ENCODE peak calls at places on chromosome 17, in ten cellular contexts. One of them, this sample, is unnamed.
A peak's percentile ranks its signal among the peaks of the same experiment; 100 is the strongest.

GRCh38 chr17:18041776-18042175 is 2.6 kb downstream of the GID4 start:
- DNase-seq in H9: no peak
- DNase-seq in NT2/D1: no peak
- DNase-seq in Ammon's horn: no peak
- DNase-seq in sigmoid colon: no peak
- DNase-seq in amniotic stem cell: no peak
- DNase-seq in CD4-positive, alpha-beta T cell: no peak
- DNase-seq in NCI-H2029 treated with DMSO at 0.1 percent for 48 hours: no peak
- DNase-seq in HCT116: no peak
- DNase-seq in GF-D8: no peak
- DNase-seq in this sample: no peak

GRCh38 chr17:27558842-27559505 is 72.0 kb upstream of the LGALS9 start:
- DNase-seq in NCI-H2029 treated with DMSO at 0.1 percent for 48 hours: no peak
- DNase-seq in Ammon's horn: no peak
- DNase-seq in NT2/D1: no peak
- DNase-seq in H9: no peak
- DNase-seq in CD4-positive, alpha-beta T cell: no peak
- DNase-seq in GF-D8: no peak
- DNase-seq in HCT116: no peak
- DNase-seq in amniotic stem cell: no peak
- DNase-seq in sigmoid colon: no peak
- DNase-seq in this sample: no peak

GRCh38 chr17:49576121-49576905 is 642 bp downstream of the NXPH3 start:
- DNase-seq in Ammon's horn: no peak
- DNase-seq in amniotic stem cell: peak; percentile 37
- DNase-seq in NT2/D1: no peak
- DNase-seq in sigmoid colon: peak; percentile 89
- DNase-seq in GF-D8: no peak
- DNase-seq in HCT116: no peak
- DNase-seq in H9: peak; percentile 91
- DNase-seq in CD4-positive, alpha-beta T cell: no peak
- DNase-seq in NCI-H2029 treated with DMSO at 0.1 percent for 48 hours: no peak
- DNase-seq in this sample: peak; percentile 84

GRCh38 chr17:33166472-33166871 is 126.6 kb downstream of the ASIC2 start:
- DNase-seq in NT2/D1: no peak
- DNase-seq in HCT116: no peak
- DNase-seq in Ammon's horn: no peak
- DNase-seq in CD4-positive, alpha-beta T cell: no peak
- DNase-seq in amniotic stem cell: no peak
- DNase-seq in sigmoid colon: no peak
- DNase-seq in H9: no peak
- DNase-seq in NCI-H2029 treated with DMSO at 0.1 percent for 48 hours: no peak
- DNase-seq in GF-D8: no peak
- DNase-seq in this sample: no peak

GRCh38 chr17:13106171-13106570 is 88.3 kb upstream of the ELAC2 start:
- DNase-seq in CD4-positive, alpha-beta T cell: no peak
- DNase-seq in NT2/D1: no peak
- DNase-seq in amniotic stem cell: no peak
- DNase-seq in sigmoid colon: no peak
- DNase-seq in GF-D8: no peak
- DNase-seq in Ammon's horn: no peak
- DNase-seq in NCI-H2029 treated with DMSO at 0.1 percent for 48 hours: peak; percentile 64
- DNase-seq in HCT116: no peak
- DNase-seq in H9: no peak
- DNase-seq in this sample: no peak

GRCh38 chr17:73343739-73344454 is 32.1 kb upstream of the CDC42EP4 start:
- DNase-seq in Ammon's horn: no peak
- DNase-seq in CD4-positive, alpha-beta T cell: no peak
- DNase-seq in GF-D8: no peak
- DNase-seq in H9: no peak
- DNase-seq in sigmoid colon: no peak
- DNase-seq in NT2/D1: no peak
- DNase-seq in amniotic stem cell: no peak
- DNase-seq in NCI-H2029 treated with DMSO at 0.1 percent for 48 hours: no peak
- DNase-seq in HCT116: no peak
- DNase-seq in this sample: no peak

GRCh38 chr17:61362396-61362795 is 37.2 kb upstream of the TBX2 start:
- DNase-seq in amniotic stem cell: no peak
- DNase-seq in CD4-positive, alpha-beta T cell: no peak
- DNase-seq in NT2/D1: no peak
- DNase-seq in HCT116: no peak
- DNase-seq in sigmoid colon: no peak
- DNase-seq in Ammon's horn: no peak
- DNase-seq in NCI-H2029 treated with DMSO at 0.1 percent for 48 hours: no peak
- DNase-seq in H9: no peak
- DNase-seq in GF-D8: no peak
- DNase-seq in this sample: no peak

GRCh38 chr17:19377602-19378415 is 489 bp upstream of the MAPK7 start:
- DNase-seq in Ammon's horn: peak; percentile 99
- DNase-seq in H9: peak; percentile 100
- DNase-seq in amniotic stem cell: peak; percentile 98
- DNase-seq in sigmoid colon: peak; percentile 99
- DNase-seq in CD4-positive, alpha-beta T cell: peak; percentile 91
- DNase-seq in HCT116: peak; percentile 96
- DNase-seq in NCI-H2029 treated with DMSO at 0.1 percent for 48 hours: peak; percentile 86
- DNase-seq in NT2/D1: peak; percentile 93
- DNase-seq in GF-D8: peak; percentile 85
- DNase-seq in this sample: peak; percentile 100

GRCh38 chr17:17499402-17500145 is 3.4 kb upstream of the RASD1 start:
- DNase-seq in NT2/D1: no peak
- DNase-seq in GF-D8: no peak
- DNase-seq in HCT116: no peak
- DNase-seq in NCI-H2029 treated with DMSO at 0.1 percent for 48 hours: no peak
- DNase-seq in H9: no peak
- DNase-seq in CD4-positive, alpha-beta T cell: no peak
- DNase-seq in sigmoid colon: no peak
- DNase-seq in Ammon's horn: no peak
- DNase-seq in amniotic stem cell: no peak
- DNase-seq in this sample: no peak

GRCh38 chr17:3029213-3029913 is 34.0 kb downstream of the OR1D5 start:
- DNase-seq in amniotic stem cell: no peak
- DNase-seq in CD4-positive, alpha-beta T cell: peak; percentile 10
- DNase-seq in HCT116: no peak
- DNase-seq in Ammon's horn: no peak
- DNase-seq in GF-D8: no peak
- DNase-seq in NT2/D1: no peak
- DNase-seq in sigmoid colon: no peak
- DNase-seq in NCI-H2029 treated with DMSO at 0.1 percent for 48 hours: peak; percentile 17
- DNase-seq in H9: peak; percentile 24
- DNase-seq in this sample: peak; percentile 68

GRCh38 chr17:83103200-83103937 is 24.0 kb downstream of the METRNL start:
- DNase-seq in Ammon's horn: no peak
- DNase-seq in amniotic stem cell: no peak
- DNase-seq in HCT116: peak; percentile 66
- DNase-seq in NCI-H2029 treated with DMSO at 0.1 percent for 48 hours: no peak
- DNase-seq in CD4-positive, alpha-beta T cell: no peak
- DNase-seq in sigmoid colon: peak; percentile 90
- DNase-seq in NT2/D1: peak; percentile 61
- DNase-seq in H9: peak; percentile 71
- DNase-seq in GF-D8: no peak
- DNase-seq in this sample: peak; percentile 89

GRCh38 chr17:10842658-10843057 is 4.8 kb upstream of the PIRT start:
- DNase-seq in H9: no peak
- DNase-seq in HCT116: no peak
- DNase-seq in NCI-H2029 treated with DMSO at 0.1 percent for 48 hours: no peak
- DNase-seq in Ammon's horn: peak; percentile 80
- DNase-seq in GF-D8: no peak
- DNase-seq in CD4-positive, alpha-beta T cell: no peak
- DNase-seq in NT2/D1: no peak
- DNase-seq in sigmoid colon: no peak
- DNase-seq in amniotic stem cell: no peak
- DNase-seq in this sample: no peak

GRCh38 chr17:66837226-66837625 is 2.3 kb downstream of the CACNG5 start:
- DNase-seq in amniotic stem cell: no peak
- DNase-seq in NCI-H2029 treated with DMSO at 0.1 percent for 48 hours: no peak
- DNase-seq in GF-D8: no peak
- DNase-seq in H9: no peak
- DNase-seq in NT2/D1: no peak
- DNase-seq in HCT116: no peak
- DNase-seq in CD4-positive, alpha-beta T cell: no peak
- DNase-seq in sigmoid colon: peak; percentile 42
- DNase-seq in Ammon's horn: no peak
- DNase-seq in this sample: no peak

GRCh38 chr17:56700919-56701420 is 107.5 kb downstream of the NOG start:
- DNase-seq in Ammon's horn: no peak
- DNase-seq in CD4-positive, alpha-beta T cell: no peak
- DNase-seq in sigmoid colon: no peak
- DNase-seq in NCI-H2029 treated with DMSO at 0.1 percent for 48 hours: no peak
- DNase-seq in amniotic stem cell: no peak
- DNase-seq in HCT116: no peak
- DNase-seq in NT2/D1: peak; percentile 23
- DNase-seq in H9: peak; percentile 65
- DNase-seq in GF-D8: no peak
- DNase-seq in this sample: no peak

GRCh38 chr17:47305302-47305923 is 18.3 kb upstream of the EFCAB13 start:
- DNase-seq in Ammon's horn: no peak
- DNase-seq in CD4-positive, alpha-beta T cell: no peak
- DNase-seq in NCI-H2029 treated with DMSO at 0.1 percent for 48 hours: no peak
- DNase-seq in GF-D8: no peak
- DNase-seq in HCT116: no peak
- DNase-seq in H9: no peak
- DNase-seq in sigmoid colon: no peak
- DNase-seq in NT2/D1: no peak
- DNase-seq in amniotic stem cell: peak; percentile 48
- DNase-seq in this sample: peak; percentile 68

GRCh38 chr17:69047368-69048263 is 13.1 kb downstream of the ABCA9 start:
- DNase-seq in NT2/D1: no peak
- DNase-seq in sigmoid colon: peak; percentile 87
- DNase-seq in GF-D8: peak; percentile 94
- DNase-seq in H9: no peak
- DNase-seq in Ammon's horn: peak; percentile 6
- DNase-seq in amniotic stem cell: no peak
- DNase-seq in CD4-positive, alpha-beta T cell: no peak
- DNase-seq in HCT116: no peak
- DNase-seq in NCI-H2029 treated with DMSO at 0.1 percent for 48 hours: no peak
- DNase-seq in this sample: no peak

GRCh38 chr17:56680676-56681075 is 87.2 kb downstream of the NOG start:
- DNase-seq in sigmoid colon: no peak
- DNase-seq in HCT116: no peak
- DNase-seq in NCI-H2029 treated with DMSO at 0.1 percent for 48 hours: no peak
- DNase-seq in amniotic stem cell: no peak
- DNase-seq in H9: no peak
- DNase-seq in Ammon's horn: no peak
- DNase-seq in CD4-positive, alpha-beta T cell: no peak
- DNase-seq in NT2/D1: no peak
- DNase-seq in GF-D8: no peak
- DNase-seq in this sample: no peak

This sample was measured in coronary artery.